ENCODE peak calls at places on chromosome 17, in four cellular contexts. A is Caco-2, B is Peyer's patch, J is occipital lobe. U is an unnamed sample.

GRCh38 chr17:42023524-42024349 is 3.8 kb downstream of the NKIRAS2 start:
- DNase-seq in B (no peak), A (peak), J (no peak), U (no peak)

GRCh38 chr17:43723697-43724359 is 34.8 kb downstream of the SOST start:
- DNase-seq in B (no peak), A (no peak), J (no peak), U (no peak)

GRCh38 chr17:81206166-81206565 is 16.6 kb downstream of the CEP131 start:
- DNase-seq in A (no peak), B (no peak), J (no peak), U (no peak)

GRCh38 chr17:41689497-41690299 is 1.0 kb downstream of the EIF1 start:
- DNase-seq in B (peak), J (no peak), A (peak), U (no peak)

GRCh38 chr17:50176559-50177471 is 11.0 kb downstream of the SGCA start:
- DNase-seq in A (no peak), B (no peak), J (no peak), U (no peak)

GRCh38 chr17:1137465-1137894 is 42.3 kb downstream of the ABR start:
- DNase-seq in B (no peak), J (no peak), A (peak), U (no peak)

GRCh38 chr17:57862990-57863667 is 13.3 kb upstream of the MRPS23 start:
- DNase-seq in B (no peak), A (no peak), J (no peak), U (peak)

GRCh38 chr17:2724783-2725164 is 13.2 kb upstream of the CLUH start:
- DNase-seq in J (peak), A (peak), B (no peak), U (no peak)

GRCh38 chr17:30477758-30478115 is 529 bp downstream of the GOSR1 start:
- DNase-seq in J (no peak), A (no peak), B (no peak), U (no peak)

GRCh38 chr17:79844869-79845600 is 5.8 kb upstream of the CBX4 start:
- DNase-seq in B (no peak), A (peak), J (no peak), U (peak)

GRCh38 chr17:57354669-57355068 is 98.3 kb downstream of the MSI2 start:
- DNase-seq in A (no peak), J (no peak), B (no peak), U (no peak)

GRCh38 chr17:43701318-43701743 is 39.6 kb upstream of the MEOX1 start:
- DNase-seq in J (no peak), A (no peak), B (peak), U (no peak)

GRCh38 chr17:50735287-50735686 is 15.9 kb downstream of the LUC7L3 start:
- DNase-seq in B (no peak), J (no peak), A (no peak), U (no peak)

GRCh38 chr17:68314916-68315535 is 23.7 kb downstream of the ARSG start:
- DNase-seq in B (no peak), J (no peak), A (no peak), U (no peak)

U was measured in anterior cingulate cortex.